ENCODE peak calls at places on chromosomes 12 and 14, in four cellular contexts. U is astrocyte of the spinal cord, R is tibial artery, F is AG10803. L is an unnamed sample.

GRCh38 chr14:52348279-52348678 is 34.2 kb downstream of the PTGER2 start:
- DNase-seq in F (peak), U (no peak), R (no peak), L (no peak)

GRCh38 chr12:96233168-96233567 is 39.0 kb downstream of the ELK3 start:
- DNase-seq in R (peak), U (no peak), F (no peak), L (no peak)

GRCh38 chr14:100784523-100785337 is 41.2 kb upstream of the MEG3 start:
- DNase-seq in U (no peak), F (no peak), R (peak), L (no peak)

GRCh38 chr12:91813701-91814100 is 331.9 kb downstream of the BTG1 start:
- DNase-seq in F (peak), R (no peak), U (no peak), L (no peak)

GRCh38 chr12:1947081-1947480 is 28.6 kb upstream of the CACNA2D4 start:
- DNase-seq in U (peak), R (no peak), F (peak), L (no peak)

GRCh38 chr12:27861428-27862167 is 81.6 kb upstream of the MANSC4 start:
- DNase-seq in U (no peak), R (no peak), F (peak), L (no peak)

GRCh38 chr12:56377310-56377988 is 14.8 kb upstream of the APOF start:
- DNase-seq in F (no peak), R (no peak), U (peak), L (no peak)

GRCh38 chr14:100065942-100066574 is 836 bp downstream of the EVL start:
- DNase-seq in R (no peak), U (no peak), F (no peak), L (no peak)

GRCh38 chr12:85814116-85814515 is 22.1 kb downstream of the RASSF9 start:
- DNase-seq in U (no peak), R (no peak), F (no peak), L (no peak)

GRCh38 chr12:70196732-70197361 is 46.4 kb upstream of the CNOT2 start:
- DNase-seq in U (peak), R (no peak), F (peak), L (no peak)

GRCh38 chr14:60532442-60532841 is 23.5 kb downstream of the SIX6 start:
- DNase-seq in U (no peak), R (no peak), F (no peak), L (no peak)

GRCh38 chr14:81537193-81537592 is 3.5 kb upstream of the SEL1L start:
- DNase-seq in R (no peak), U (no peak), F (no peak), L (peak)

GRCh38 chr14:20614038-20614840 is 23.1 kb upstream of the RNASE12 start:
- DNase-seq in F (no peak), U (peak), R (no peak), L (no peak)

GRCh38 chr12:25014961-25015360 is 66.1 kb upstream of the BCAT1 start:
- DNase-seq in F (no peak), R (no peak), U (peak), L (no peak)

GRCh38 chr12:122825773-122826724 is 9.2 kb upstream of the HIP1R start:
- DNase-seq in U (peak), R (peak), F (no peak), L (no peak)

GRCh38 chr12:122793685-122794106 is 19.3 kb downstream of the CCDC62 start:
- DNase-seq in F (peak), R (no peak), U (peak), L (peak)

GRCh38 chr12:112347521-112347920 is 34.7 kb downstream of the HECTD4 start:
- DNase-seq in F (peak), U (peak), R (no peak), L (no peak)

GRCh38 chr12:47190271-47190750 is 110.6 kb upstream of the AMIGO2 start:
- DNase-seq in U (peak), F (peak), R (no peak), L (no peak)

GRCh38 chr12:53770281-53770680 is 18.5 kb upstream of the CISTR start:
- DNase-seq in R (no peak), U (peak), F (peak), L (no peak)

GRCh38 chr14:53542692-53543091 is 389.6 kb upstream of the DDHD1 start:
- DNase-seq in U (peak), R (no peak), F (peak), L (no peak)

GRCh38 chr14:85731198-85731597 is 201.3 kb downstream of the FLRT2 start:
- DNase-seq in F (peak), U (peak), R (no peak), L (no peak)

GRCh38 chr14:60653388-60653690 is 4.1 kb upstream of the SIX1 start:
- DNase-seq in R (no peak), U (no peak), F (no peak), L (no peak)

GRCh38 chr14:44404599-44405349 is 102.3 kb downstream of the FSCB start:
- DNase-seq in U (no peak), R (no peak), F (no peak), L (no peak)

GRCh38 chr12:63419119-63419518 is 249.2 kb downstream of the DPY19L2 start:
- DNase-seq in F (no peak), R (no peak), U (no peak), L (no peak)

GRCh38 chr14:98114122-98114895 is 1157.7 kb downstream of the BCL11B start:
- DNase-seq in U (peak), F (peak), R (no peak), L (no peak)

GRCh38 chr12:100974747-100975146 is 180.2 kb downstream of the ANO4 start:
- DNase-seq in U (no peak), F (no peak), R (no peak), L (peak)

GRCh38 chr12:100976735-100977134 is 182.2 kb downstream of the ANO4 start:
- DNase-seq in U (no peak), R (no peak), F (no peak), L (no peak)

DNA sequence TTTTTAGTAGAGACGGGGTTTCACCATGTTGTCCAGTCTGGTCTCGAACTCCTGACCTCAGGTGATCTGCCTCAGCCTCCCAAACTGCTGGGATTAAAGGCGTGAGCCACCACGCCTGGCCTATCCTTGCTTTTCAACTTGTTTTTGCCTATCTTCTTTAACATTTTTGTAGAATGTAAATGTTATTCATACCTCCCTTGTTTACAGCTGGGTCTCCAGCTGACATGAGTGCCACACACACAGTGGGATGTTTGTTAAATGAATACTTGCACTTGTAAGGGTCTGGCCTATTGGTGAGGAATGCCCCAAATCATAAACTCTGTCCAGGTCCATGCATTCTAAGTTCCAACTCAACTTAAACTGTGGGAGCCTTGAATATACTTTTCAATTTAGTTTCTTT is 176.3 kb downstream of the ANO4 start:
- DNase-seq in R (no peak), U (no peak), F (no peak), L (no peak)
- H3K4me3 ChIP-seq in R (no peak), U (no peak), F (no peak), L (no peak)

DNA sequence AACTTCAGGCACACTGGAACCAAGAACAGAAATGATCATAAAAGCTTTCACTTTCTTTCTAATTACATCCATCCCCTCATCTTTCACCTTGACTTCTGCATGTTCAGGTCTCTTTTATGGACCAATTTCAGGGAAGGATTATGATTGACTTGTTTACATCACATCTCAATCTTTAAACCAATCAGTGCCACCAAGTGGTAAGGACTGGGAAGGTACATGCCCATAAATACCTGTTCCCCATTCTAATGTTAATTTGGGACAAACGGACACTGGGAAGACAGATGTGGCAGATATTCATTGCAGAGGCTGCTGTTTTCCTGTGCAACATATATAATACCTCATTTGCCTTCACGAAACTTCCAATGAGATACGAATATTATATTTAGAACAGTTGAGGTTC is 978.1 kb downstream of the GALC start:
- DNase-seq in F (no peak), R (no peak), U (no peak), L (no peak)
- TF ChIP-seq CTCF in F (peak), R (no peak), U (peak), L (peak)

GRCh38 chr14:105492966-105493871 is 2.2 kb downstream of the TEDC1 start:
- DNase-seq in R (peak), F (no peak), U (no peak), L (no peak)

GRCh38 chr14:105490572-105491365 is at the start of gene TEDC1:
- DNase-seq in U (peak), F (peak), R (peak), L (peak)

GRCh38 chr14:105491366-105492006 is 440 bp downstream of the TEDC1 start:
- DNase-seq in U (peak), F (no peak), R (peak), L (peak)

GRCh38 chr14:105493921-105494605 is 3.0 kb downstream of the TEDC1 start:
- DNase-seq in F (no peak), R (peak), U (no peak), L (no peak)

GRCh38 chr14:105492051-105492965 is 1.3 kb downstream of the TEDC1 start:
- DNase-seq in U (no peak), R (peak), F (no peak), L (peak)
- H3K4me3 ChIP-seq in U (peak), R (peak), F (no peak), L (peak)

GRCh38 chr14:68261092-68261842 is 441.7 kb downstream of the RAD51B start:
- DNase-seq in U (no peak), F (no peak), R (no peak), L (no peak)

GRCh38 chr14:68257969-68258368 is 438.4 kb downstream of the RAD51B start:
- DNase-seq in R (no peak), F (no peak), U (no peak), L (no peak)

GRCh38 chr14:68263563-68264350 is 444.2 kb downstream of the RAD51B start:
- DNase-seq in F (peak), U (no peak), R (no peak), L (no peak)

GRCh38 chr14:68262567-68262966 is 443.0 kb downstream of the RAD51B start:
- DNase-seq in U (no peak), R (no peak), F (no peak), L (no peak)

GRCh38 chr14:68260121-68260520 is 440.5 kb downstream of the RAD51B start:
- DNase-seq in R (no peak), F (no peak), U (no peak), L (no peak)
- TF ChIP-seq CTCF in R (no peak), F (no peak), U (no peak), L (no peak)

GRCh38 chr12:131568336-131568735 is 142.6 kb upstream of the SFSWAP start:
- DNase-seq in U (no peak), R (no peak), F (no peak), L (no peak)
- H3K4me3 ChIP-seq in U (no peak), R (no peak), F (no peak), L (no peak)